ENCODE peak calls at places on chromosome 21, in eight cellular contexts. A, K, Z, O, C, L, F and P are unnamed samples.

GRCh38 chr21:33314096-33314495 is 10.7 kb upstream of the IFNAR1 start:
- DNase-seq in A (no peak), K (no peak), O (no peak), F (no peak), C (no peak), L (no peak), Z (no peak), P (no peak)

GRCh38 chr21:26972131-26972707 is 5.3 kb upstream of the ADAMTS5 start:
- DNase-seq in F (no peak), K (no peak), A (no peak), Z (no peak), O (no peak), C (no peak), L (no peak), P (no peak)

GRCh38 chr21:25956993-25957714 is 213.4 kb downstream of the APP start:
- DNase-seq in F (no peak), Z (no peak), A (no peak), C (peak), O (no peak), K (peak), L (no peak), P (no peak)

GRCh38 chr21:36914244-36915013 is 52.0 kb downstream of the HLCS start:
- DNase-seq in C (no peak), K (no peak), Z (no peak), F (no peak), A (no peak), O (no peak), L (no peak), P (no peak)

GRCh38 chr21:32826317-32827167 is 55.0 kb upstream of the PAXBP1 start:
- DNase-seq in K (no peak), F (peak), L (peak), A (no peak), C (peak), Z (no peak), O (no peak), P (peak)

GRCh38 chr21:34355570-34355969 is 8.2 kb upstream of the KCNE2 start:
- DNase-seq in C (no peak), Z (peak), L (no peak), F (no peak), O (no peak), K (no peak), A (no peak), P (no peak)

GRCh38 chr21:43721939-43722338 is 3.0 kb downstream of the PDXK start:
- DNase-seq in L (no peak), F (no peak), O (no peak), Z (no peak), K (no peak), C (no peak), A (no peak), P (no peak)

GRCh38 chr21:25986928-25987327 is 183.6 kb downstream of the APP start:
- DNase-seq in C (no peak), L (no peak), A (no peak), Z (no peak), O (no peak), K (no peak), F (no peak), P (no peak)

GRCh38 chr21:46301759-46302158 is 15.6 kb downstream of the YBEY start:
- DNase-seq in Z (no peak), F (no peak), A (no peak), C (no peak), K (no peak), L (no peak), O (no peak), P (no peak)

GRCh38 chr21:45550552-45551210 is 8.4 kb upstream of the SLC19A1 start:
- DNase-seq in Z (no peak), A (peak), C (no peak), O (no peak), K (no peak), F (no peak), L (no peak), P (no peak)